ENCODE peak calls at places on chromosomes 4 and X, in six cellular contexts. One of them, this sample, is unnamed.

GRCh38 chr4:57020467-57021101 is 41.9 kb downstream of the POLR2B start:
- DNase-seq in activated B cell treated with CpG ODN at 0.5 μM for 24 hours: no peak
- DNase-seq in choroid plexus epithelial cell: peak
- DNase-seq in stimulated activated CD8-positive, alpha-beta memory T cell treated with anti-CD3 and anti-CD28 coated beads, Interleukin-4, amount 100 ng/mL, for 48 hours: no peak
- DNase-seq in HCEC 1CT: peak
- DNase-seq in progenitor cell of endocrine pancreas: no peak
- DNase-seq in this sample: no peak

GRCh38 chr4:184814686-184815045 is 11.1 kb downstream of the ACSL1 start:
- DNase-seq in HCEC 1CT: peak
- DNase-seq in stimulated activated CD8-positive, alpha-beta memory T cell treated with anti-CD3 and anti-CD28 coated beads, Interleukin-4, amount 100 ng/mL, for 48 hours: no peak
- DNase-seq in choroid plexus epithelial cell: no peak
- DNase-seq in progenitor cell of endocrine pancreas: no peak
- DNase-seq in activated B cell treated with CpG ODN at 0.5 μM for 24 hours: no peak
- DNase-seq in this sample: no peak

GRCh38 chrX:135388841-135389240 is 32.9 kb upstream of the SMIM10L2A start:
- DNase-seq in choroid plexus epithelial cell: no peak
- DNase-seq in progenitor cell of endocrine pancreas: no peak
- DNase-seq in stimulated activated CD8-positive, alpha-beta memory T cell treated with anti-CD3 and anti-CD28 coated beads, Interleukin-4, amount 100 ng/mL, for 48 hours: no peak
- DNase-seq in HCEC 1CT: no peak
- DNase-seq in activated B cell treated with CpG ODN at 0.5 μM for 24 hours: no peak
- DNase-seq in this sample: no peak

GRCh38 chrX:23372220-23372902 is 37.7 kb downstream of the PTCHD1 start:
- DNase-seq in stimulated activated CD8-positive, alpha-beta memory T cell treated with anti-CD3 and anti-CD28 coated beads, Interleukin-4, amount 100 ng/mL, for 48 hours: no peak
- DNase-seq in activated B cell treated with CpG ODN at 0.5 μM for 24 hours: no peak
- DNase-seq in HCEC 1CT: no peak
- DNase-seq in choroid plexus epithelial cell: peak
- DNase-seq in progenitor cell of endocrine pancreas: no peak
- DNase-seq in this sample: no peak

GRCh38 chrX:13389501-13389900 is 69.6 kb upstream of the ATXN3L start:
- DNase-seq in activated B cell treated with CpG ODN at 0.5 μM for 24 hours: no peak
- DNase-seq in progenitor cell of endocrine pancreas: no peak
- DNase-seq in HCEC 1CT: no peak
- DNase-seq in stimulated activated CD8-positive, alpha-beta memory T cell treated with anti-CD3 and anti-CD28 coated beads, Interleukin-4, amount 100 ng/mL, for 48 hours: no peak
- DNase-seq in choroid plexus epithelial cell: no peak
- DNase-seq in this sample: no peak

GRCh38 chr4:161248880-161249279 is 914.9 kb downstream of the FSTL5 start:
- DNase-seq in choroid plexus epithelial cell: no peak
- DNase-seq in activated B cell treated with CpG ODN at 0.5 μM for 24 hours: no peak
- DNase-seq in HCEC 1CT: no peak
- DNase-seq in stimulated activated CD8-positive, alpha-beta memory T cell treated with anti-CD3 and anti-CD28 coated beads, Interleukin-4, amount 100 ng/mL, for 48 hours: no peak
- DNase-seq in progenitor cell of endocrine pancreas: no peak
- DNase-seq in this sample: no peak

GRCh38 chrX:130108647-130109428 is 1.5 kb downstream of the ELF4 start:
- DNase-seq in choroid plexus epithelial cell: no peak
- DNase-seq in activated B cell treated with CpG ODN at 0.5 μM for 24 hours: no peak
- DNase-seq in progenitor cell of endocrine pancreas: no peak
- DNase-seq in HCEC 1CT: peak
- DNase-seq in stimulated activated CD8-positive, alpha-beta memory T cell treated with anti-CD3 and anti-CD28 coated beads, Interleukin-4, amount 100 ng/mL, for 48 hours: peak
- DNase-seq in this sample: peak

GRCh38 chr4:1499465-1499864 is 93.2 kb upstream of the NKX1-1 start:
- DNase-seq in progenitor cell of endocrine pancreas: no peak
- DNase-seq in choroid plexus epithelial cell: no peak
- DNase-seq in HCEC 1CT: no peak
- DNase-seq in stimulated activated CD8-positive, alpha-beta memory T cell treated with anti-CD3 and anti-CD28 coated beads, Interleukin-4, amount 100 ng/mL, for 48 hours: no peak
- DNase-seq in activated B cell treated with CpG ODN at 0.5 μM for 24 hours: no peak
- DNase-seq in this sample: no peak

GRCh38 chr4:139492429-139492828 is 38.5 kb downstream of the RAB33B start:
- DNase-seq in HCEC 1CT: no peak
- DNase-seq in activated B cell treated with CpG ODN at 0.5 μM for 24 hours: no peak
- DNase-seq in choroid plexus epithelial cell: no peak
- DNase-seq in progenitor cell of endocrine pancreas: no peak
- DNase-seq in stimulated activated CD8-positive, alpha-beta memory T cell treated with anti-CD3 and anti-CD28 coated beads, Interleukin-4, amount 100 ng/mL, for 48 hours: no peak
- DNase-seq in this sample: no peak

GRCh38 chrX:1448793-1449580 is 3.7 kb downstream of the ASMTL start:
- DNase-seq in choroid plexus epithelial cell: no peak
- DNase-seq in progenitor cell of endocrine pancreas: no peak
- DNase-seq in activated B cell treated with CpG ODN at 0.5 μM for 24 hours: peak
- DNase-seq in HCEC 1CT: no peak
- DNase-seq in stimulated activated CD8-positive, alpha-beta memory T cell treated with anti-CD3 and anti-CD28 coated beads, Interleukin-4, amount 100 ng/mL, for 48 hours: peak
- DNase-seq in this sample: no peak

GRCh38 chr4:154743683-154744340 is at the start of gene LRAT:
- DNase-seq in progenitor cell of endocrine pancreas: peak
- DNase-seq in stimulated activated CD8-positive, alpha-beta memory T cell treated with anti-CD3 and anti-CD28 coated beads, Interleukin-4, amount 100 ng/mL, for 48 hours: peak
- DNase-seq in activated B cell treated with CpG ODN at 0.5 μM for 24 hours: no peak
- DNase-seq in choroid plexus epithelial cell: no peak
- DNase-seq in HCEC 1CT: no peak
- DNase-seq in this sample: peak

This sample was measured in Caco-2.